ENCODE peak calls at places on chromosomes 4 and X, in nine cellular contexts. I is stomach, N is kidney, G is uterus, Q is astrocyte, Z is cardiac muscle cell, J is small intestine, W is A673, X is neuronal stem cell. B is an unnamed sample. For H3K4me1, the result is how much of the 10 kb centered on the place peaks cover.

GRCh38 chrX:97787849-97788248 is 904.1 kb downstream of the RPA4 start:
- DNase-seq in J (peak), Q (no peak), N (no peak), I (no peak), G (no peak), W (peak), X (no peak), Z (no peak), B (no peak)

GRCh38 chrX:22818061-22818460 is 181.7 kb upstream of the DDX53 start:
- DNase-seq in W (no peak), I (no peak), N (no peak), G (no peak), Q (peak), Z (no peak), X (no peak), J (no peak), B (no peak)

GRCh38 chr4:168028568-168028967 is 63.8 kb upstream of the ANXA10 start:
- DNase-seq in J (no peak), Z (peak), N (no peak), Q (no peak), X (no peak), G (no peak), W (peak), I (peak), B (no peak)

GRCh38 chrX:108735087-108735679 is 1.2 kb downstream of the IRS4 start:
- DNase-seq in W (no peak), N (peak), X (no peak), Q (no peak), J (no peak), I (no peak), Z (no peak), G (no peak), B (no peak)

GRCh38 chr4:149161247-149161646 is 654.4 kb downstream of the IQCM start:
- DNase-seq in Z (peak), X (no peak), G (no peak), N (no peak), Q (peak), I (no peak), W (peak), J (no peak), B (no peak)

GRCh38 chr4:20251796-20252655 is at the start of gene SLIT2:
- DNase-seq in J (peak), X (peak), Z (peak), N (peak), Q (peak), W (peak), G (peak), I (peak), B (peak)

GRCh38 chrX:1925053-1925481 is 310.2 kb downstream of the ASMT start:
- DNase-seq in W (peak), N (no peak), X (peak), J (no peak), I (no peak), Q (no peak), G (no peak), Z (no peak), B (no peak)

GRCh38 chr4:87058272-87059073 is 123.7 kb downstream of the AFF1 start:
- DNase-seq in G (no peak), Q (no peak), X (no peak), W (no peak), I (no peak), N (no peak), J (no peak), Z (no peak), B (no peak)

GRCh38 chr4:140052050-140052449 is 101.9 kb downstream of the MAML3 start:
- DNase-seq in W (peak), X (no peak), Q (no peak), Z (peak), I (peak), N (no peak), J (peak), G (peak), B (no peak)

GRCh38 chr4:37427193-37427592 is 182.7 kb downstream of the NWD2 start:
- DNase-seq in W (no peak), N (no peak), G (no peak), X (no peak), Q (no peak), I (no peak), Z (no peak), J (no peak), B (no peak)

GRCh38 chr4:90080116-90080515 is 47.1 kb upstream of the CCSER1 start:
- DNase-seq in J (no peak), I (no peak), N (no peak), G (no peak), Q (no peak), X (no peak), Z (no peak), W (no peak), B (no peak)

GRCh38 chr4:145609494-145610427 is 9.4 kb upstream of the MMAA start:
- DNase-seq in G (peak), I (peak), Q (peak), W (peak), Z (peak), N (no peak), J (peak), X (peak), B (peak)

GRCh38 chr4:5019274-5019673 is at the start of gene CYTL1:
- DNase-seq in J (no peak), Z (peak), G (no peak), W (no peak), I (no peak), Q (no peak), N (no peak), X (no peak), B (no peak)

GRCh38 chr4:6142935-6143602 is 57.3 kb downstream of the JAKMIP1 start:
- DNase-seq in Q (no peak), Z (no peak), X (no peak), N (no peak), W (no peak), I (no peak), G (no peak), J (no peak), B (no peak)

GRCh38 chr4:47526281-47526680 is 41.2 kb downstream of the ATP10D start:
- DNase-seq in W (no peak), Z (peak), N (no peak), I (no peak), G (no peak), J (no peak), X (no peak), Q (peak), B (no peak)

GRCh38 chr4:6917445-6918241 is 8.0 kb downstream of the TBC1D14 start:
- DNase-seq in N (peak), W (no peak), Z (peak), X (no peak), G (peak), I (peak), Q (no peak), J (peak), B (peak)

GRCh38 chrX:68433155-68433980 is at the start of gene OPHN1:
- DNase-seq in W (peak), Q (peak), Z (peak), N (peak), G (peak), I (peak), X (peak), J (peak), B (peak)

GRCh38 chr4:130591091-130591490 is 1495.1 kb downstream of the C4orf33 start:
- DNase-seq in J (no peak), N (no peak), W (no peak), Q (no peak), I (no peak), X (no peak), Z (no peak), G (no peak), B (no peak)

GRCh38 chr4:1969928-1970723 is 38.6 kb downstream of the NELFA start:
- DNase-seq in I (no peak), Z (no peak), W (no peak), Q (no peak), J (no peak), X (no peak), G (no peak), N (no peak), B (no peak)

GRCh38 chr4:71545168-71545567 is 206.3 kb downstream of the SLC4A4 start:
- DNase-seq in X (no peak), I (no peak), J (no peak), G (no peak), W (no peak), N (no peak), Z (no peak), Q (peak), B (no peak)

GRCh38 chr4:169254546-169254983 is 16.2 kb downstream of the SH3RF1 start:
- DNase-seq in N (no peak), Z (peak), J (peak), G (no peak), X (no peak), I (no peak), Q (peak), W (peak), B (peak)

GRCh38 chrX:105872921-105873320 is 50.6 kb downstream of the NRK start:
- DNase-seq in J (no peak), Q (no peak), I (no peak), N (no peak), Z (peak), X (no peak), W (no peak), G (no peak), B (no peak)

GRCh38 chr4:90780193-90780592 is 653.0 kb downstream of the CCSER1 start:
- DNase-seq in Q (no peak), N (no peak), I (no peak), X (no peak), Z (no peak), W (no peak), J (no peak), G (no peak), B (no peak)

GRCh38 chrX:54921427-54922021 is 900 bp downstream of the TRO start:
- DNase-seq in W (peak), Z (peak), X (peak), G (peak), I (no peak), J (peak), Q (peak), N (peak), B (no peak)

GRCh38 chr4:43757147-43757546 is 691.5 kb downstream of the KCTD8 start:
- DNase-seq in G (no peak), I (peak), N (no peak), J (no peak), Z (no peak), W (no peak), Q (peak), X (no peak), B (no peak)

GRCh38 chr4:30870513-30870912 is 150.3 kb downstream of the PCDH7 start:
- DNase-seq in N (no peak), J (no peak), Z (no peak), X (no peak), I (no peak), G (no peak), W (no peak), Q (peak), B (no peak)

GRCh38 chr4:164731827-164732474 is 22.0 kb upstream of the SMIM31 start:
- DNase-seq in N (no peak), X (peak), J (peak), Q (peak), G (peak), W (peak), Z (peak), I (peak), B (no peak)

GRCh38 chr4:184472540-184473264 is 1.6 kb downstream of the IRF2 start:
- DNase-seq in W (peak), I (peak), X (peak), N (peak), Q (peak), G (peak), Z (peak), J (peak), B (peak)

GRCh38 chrX:86946569-86946968 is 571.0 kb upstream of the KLHL4 start:
- DNase-seq in X (peak), I (no peak), N (no peak), W (peak), Z (peak), G (no peak), Q (no peak), J (peak), B (no peak)

GRCh38 chr4:79209822-79210635 is 115.8 kb downstream of the NAA11 start:
- DNase-seq in Q (no peak), X (no peak), Z (peak), I (no peak), N (peak), W (no peak), J (peak), G (no peak), B (no peak)

GRCh38 chr4:176841730-176842129 is 49.0 kb upstream of the VEGFC start:
- DNase-seq in G (no peak), W (peak), X (no peak), I (no peak), Q (peak), Z (peak), J (no peak), N (no peak), B (no peak)
- H3K4me1 ChIP-seq in G (under half), W (under half), X (under half), I (under half), Q (under half), Z (under half), J (under half), N (under half), B (under half)

GRCh38 chr4:123786159-123786915 is 389.7 kb downstream of the SPRY1 start:
- DNase-seq in W (no peak), N (no peak), X (no peak), J (no peak), Z (no peak), Q (no peak), I (no peak), G (no peak), B (no peak)
- H3K27ac ChIP-seq in W (no peak), N (no peak), X (no peak), J (no peak), Z (no peak), Q (peak), I (peak), G (peak), B (peak)

DNA sequence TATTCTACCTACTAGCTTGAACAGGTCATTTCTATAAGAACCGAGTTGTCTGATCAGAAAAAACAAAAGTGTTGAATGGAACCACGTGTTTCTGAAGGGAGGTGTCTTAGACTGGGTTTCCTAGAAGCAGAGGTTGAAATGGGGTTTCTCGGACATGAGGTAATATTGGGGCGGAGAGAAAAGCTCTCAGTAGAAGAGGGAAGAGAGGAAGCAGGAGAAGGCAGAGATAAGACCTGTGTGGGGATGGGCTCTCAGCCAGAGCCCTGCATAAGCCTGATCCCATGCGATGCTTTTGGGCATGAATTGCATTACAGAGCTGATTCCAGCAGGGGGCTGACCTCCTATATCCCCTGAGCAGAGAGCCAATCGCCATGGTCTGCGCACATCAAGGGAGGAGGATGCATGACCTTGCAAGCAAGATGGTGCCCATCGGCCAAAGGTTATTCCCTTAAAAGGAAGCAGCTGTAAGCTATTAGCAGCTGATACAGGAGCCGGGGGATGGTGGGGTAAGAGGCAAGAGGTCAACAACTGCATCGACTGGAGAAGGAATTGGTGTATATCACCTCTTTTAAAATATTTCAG is 7.7 kb downstream of the ANOS1 start:
- DNase-seq in N (no peak), I (no peak), J (no peak), Z (peak), G (no peak), X (no peak), Q (no peak), W (peak), B (no peak)
- H3K4me1 ChIP-seq in N (under half), I (under half), J (under half), Z (under half), G (under half), X (under half), Q (under half), W (under half), B (under half)

GRCh38 chr4:152626790-152627189 is 53.0 kb downstream of the TMEM154 start:
- DNase-seq in W (no peak), N (no peak), Q (no peak), G (no peak), X (no peak), J (no peak), Z (no peak), I (no peak), B (no peak)
- H3K27ac ChIP-seq in W (no peak), N (no peak), Q (no peak), G (no peak), X (no peak), J (no peak), Z (no peak), I (no peak), B (no peak)